ENCODE peak calls at places on chromosomes 3 and 15, in ten cellular contexts. One of them, this sample, is unnamed.

GRCh38 chr15:66654718-66655375 is 47.2 kb upstream of the SMAD6 start:
- DNase-seq in bronchial epithelial cell: no peak
- DNase-seq in GM12865: no peak
- DNase-seq in progenitor cell of endocrine pancreas: no peak
- DNase-seq in GM13977: no peak
- DNase-seq in choroid plexus epithelial cell: no peak
- DNase-seq in RWPE1: no peak
- DNase-seq in CD8-positive, alpha-beta T cell: no peak
- DNase-seq in fibroblast of mammary gland: no peak
- DNase-seq in chondrocyte: no peak
- DNase-seq in this sample: no peak

GRCh38 chr3:71254658-71255057 is 328.9 kb downstream of the FOXP1 start:
- DNase-seq in fibroblast of mammary gland: no peak
- DNase-seq in bronchial epithelial cell: no peak
- DNase-seq in RWPE1: no peak
- DNase-seq in progenitor cell of endocrine pancreas: no peak
- DNase-seq in choroid plexus epithelial cell: peak
- DNase-seq in CD8-positive, alpha-beta T cell: no peak
- DNase-seq in chondrocyte: no peak
- DNase-seq in GM12865: no peak
- DNase-seq in GM13977: no peak
- DNase-seq in this sample: no peak

GRCh38 chr15:65954289-65954741 is 85.0 kb downstream of the RAB11A start:
- DNase-seq in bronchial epithelial cell: peak
- DNase-seq in RWPE1: peak
- DNase-seq in GM13977: no peak
- DNase-seq in fibroblast of mammary gland: peak
- DNase-seq in chondrocyte: no peak
- DNase-seq in GM12865: no peak
- DNase-seq in progenitor cell of endocrine pancreas: no peak
- DNase-seq in CD8-positive, alpha-beta T cell: no peak
- DNase-seq in choroid plexus epithelial cell: no peak
- DNase-seq in this sample: no peak

GRCh38 chr3:195582947-195583346 is 793 bp downstream of the APOD start:
- DNase-seq in bronchial epithelial cell: peak
- DNase-seq in fibroblast of mammary gland: peak
- DNase-seq in RWPE1: no peak
- DNase-seq in progenitor cell of endocrine pancreas: no peak
- DNase-seq in CD8-positive, alpha-beta T cell: no peak
- DNase-seq in GM13977: no peak
- DNase-seq in GM12865: no peak
- DNase-seq in choroid plexus epithelial cell: peak
- DNase-seq in chondrocyte: no peak
- DNase-seq in this sample: no peak

GRCh38 chr15:57555270-57555669 is 36.4 kb upstream of the MYZAP start:
- DNase-seq in chondrocyte: no peak
- DNase-seq in CD8-positive, alpha-beta T cell: no peak
- DNase-seq in choroid plexus epithelial cell: no peak
- DNase-seq in fibroblast of mammary gland: no peak
- DNase-seq in GM12865: no peak
- DNase-seq in bronchial epithelial cell: no peak
- DNase-seq in GM13977: no peak
- DNase-seq in RWPE1: no peak
- DNase-seq in progenitor cell of endocrine pancreas: no peak
- DNase-seq in this sample: no peak

GRCh38 chr3:71453319-71453718 is 130.2 kb downstream of the FOXP1 start:
- DNase-seq in bronchial epithelial cell: no peak
- DNase-seq in fibroblast of mammary gland: no peak
- DNase-seq in progenitor cell of endocrine pancreas: no peak
- DNase-seq in chondrocyte: no peak
- DNase-seq in choroid plexus epithelial cell: no peak
- DNase-seq in GM12865: no peak
- DNase-seq in GM13977: no peak
- DNase-seq in RWPE1: no peak
- DNase-seq in CD8-positive, alpha-beta T cell: no peak
- DNase-seq in this sample: no peak

GRCh38 chr3:187591051-187591450 is 79.1 kb downstream of the SST start:
- DNase-seq in GM13977: no peak
- DNase-seq in progenitor cell of endocrine pancreas: no peak
- DNase-seq in chondrocyte: no peak
- DNase-seq in CD8-positive, alpha-beta T cell: no peak
- DNase-seq in RWPE1: no peak
- DNase-seq in GM12865: no peak
- DNase-seq in choroid plexus epithelial cell: no peak
- DNase-seq in fibroblast of mammary gland: no peak
- DNase-seq in bronchial epithelial cell: no peak
- DNase-seq in this sample: no peak

GRCh38 chr3:43036621-43037331 is 57.7 kb downstream of the GASK1A start:
- DNase-seq in progenitor cell of endocrine pancreas: no peak
- DNase-seq in CD8-positive, alpha-beta T cell: peak
- DNase-seq in chondrocyte: no peak
- DNase-seq in bronchial epithelial cell: no peak
- DNase-seq in choroid plexus epithelial cell: no peak
- DNase-seq in RWPE1: no peak
- DNase-seq in fibroblast of mammary gland: no peak
- DNase-seq in GM13977: no peak
- DNase-seq in GM12865: no peak
- DNase-seq in this sample: no peak

GRCh38 chr3:188432826-188433525 is 279.0 kb downstream of the LPP start:
- DNase-seq in chondrocyte: no peak
- DNase-seq in choroid plexus epithelial cell: peak
- DNase-seq in fibroblast of mammary gland: peak
- DNase-seq in bronchial epithelial cell: no peak
- DNase-seq in progenitor cell of endocrine pancreas: no peak
- DNase-seq in RWPE1: no peak
- DNase-seq in GM13977: no peak
- DNase-seq in CD8-positive, alpha-beta T cell: no peak
- DNase-seq in GM12865: peak
- DNase-seq in this sample: peak

GRCh38 chr15:82647835-82648256 is 683 bp upstream of the CPEB1 start:
- DNase-seq in RWPE1: no peak
- DNase-seq in GM13977: no peak
- DNase-seq in bronchial epithelial cell: no peak
- DNase-seq in GM12865: peak
- DNase-seq in fibroblast of mammary gland: no peak
- DNase-seq in progenitor cell of endocrine pancreas: no peak
- DNase-seq in chondrocyte: no peak
- DNase-seq in choroid plexus epithelial cell: no peak
- DNase-seq in CD8-positive, alpha-beta T cell: peak
- DNase-seq in this sample: no peak

GRCh38 chr3:16759227-16759903 is 125.4 kb upstream of the PLCL2 start:
- DNase-seq in bronchial epithelial cell: peak
- DNase-seq in chondrocyte: no peak
- DNase-seq in choroid plexus epithelial cell: no peak
- DNase-seq in GM12865: no peak
- DNase-seq in RWPE1: no peak
- DNase-seq in CD8-positive, alpha-beta T cell: no peak
- DNase-seq in progenitor cell of endocrine pancreas: no peak
- DNase-seq in fibroblast of mammary gland: no peak
- DNase-seq in GM13977: no peak
- DNase-seq in this sample: no peak

GRCh38 chr3:31472479-31473390 is 60.0 kb upstream of the STT3B start:
- DNase-seq in chondrocyte: no peak
- DNase-seq in fibroblast of mammary gland: peak
- DNase-seq in choroid plexus epithelial cell: peak
- DNase-seq in RWPE1: no peak
- DNase-seq in CD8-positive, alpha-beta T cell: no peak
- DNase-seq in progenitor cell of endocrine pancreas: no peak
- DNase-seq in bronchial epithelial cell: peak
- DNase-seq in GM13977: no peak
- DNase-seq in GM12865: no peak
- DNase-seq in this sample: no peak

DNA sequence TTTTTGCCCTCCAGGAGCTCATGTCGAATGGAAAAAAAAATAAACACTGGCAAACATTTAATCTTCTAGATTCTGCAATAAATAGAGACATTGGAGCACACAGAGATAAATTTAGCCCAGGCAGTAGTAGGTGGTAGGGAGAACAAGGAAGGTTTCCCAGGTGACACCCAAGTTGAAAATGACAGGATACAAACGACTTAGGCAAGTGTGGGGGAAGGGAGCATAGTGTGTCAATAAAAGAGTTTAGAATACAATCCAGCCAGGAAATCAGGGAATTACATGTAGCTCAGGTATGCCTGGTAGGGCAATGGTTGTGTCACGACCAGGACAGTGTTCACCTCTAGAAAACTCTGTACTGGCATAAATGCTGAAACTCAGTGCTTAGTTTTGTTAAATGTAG is 364.6 kb upstream of the AGTR1 start:
- DNase-seq in RWPE1: no peak
- DNase-seq in GM12865: no peak
- DNase-seq in choroid plexus epithelial cell: no peak
- DNase-seq in GM13977: no peak
- DNase-seq in CD8-positive, alpha-beta T cell: no peak
- DNase-seq in progenitor cell of endocrine pancreas: no peak
- DNase-seq in bronchial epithelial cell: peak
- DNase-seq in fibroblast of mammary gland: no peak
- DNase-seq in chondrocyte: no peak
- DNase-seq in this sample: no peak
- TF ChIP-seq CTCF in RWPE1: no peak
- TF ChIP-seq CTCF in GM12865: no peak
- TF ChIP-seq CTCF in choroid plexus epithelial cell: no peak
- TF ChIP-seq CTCF in GM13977: no peak
- TF ChIP-seq CTCF in CD8-positive, alpha-beta T cell: no peak
- TF ChIP-seq CTCF in progenitor cell of endocrine pancreas: no peak
- TF ChIP-seq CTCF in bronchial epithelial cell: no peak
- TF ChIP-seq CTCF in fibroblast of mammary gland: no peak
- TF ChIP-seq CTCF in chondrocyte: no peak
- TF ChIP-seq CTCF in this sample: no peak

DNA sequence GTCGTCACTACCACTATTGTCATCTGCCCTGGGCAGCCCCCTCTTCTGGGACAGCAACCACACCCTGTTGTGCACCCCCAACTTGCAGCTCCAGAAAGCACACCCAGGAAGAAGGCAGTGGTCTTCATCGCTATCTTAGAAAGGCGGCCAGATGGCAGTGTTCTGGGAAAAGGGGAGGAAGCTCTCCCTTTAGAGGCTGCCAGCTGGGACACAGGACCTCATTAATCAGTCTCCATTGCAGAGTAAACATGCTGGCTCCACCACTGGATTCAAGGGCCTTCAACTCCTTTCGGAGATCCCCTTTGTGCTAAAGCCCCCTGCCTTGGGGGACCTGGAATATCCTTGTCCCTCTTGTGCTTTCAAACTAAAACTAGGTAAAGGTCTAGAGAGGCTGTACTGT is 199.3 kb upstream of the LINGO1 start:
- DNase-seq in progenitor cell of endocrine pancreas: no peak
- DNase-seq in chondrocyte: peak
- DNase-seq in fibroblast of mammary gland: no peak
- DNase-seq in bronchial epithelial cell: no peak
- DNase-seq in choroid plexus epithelial cell: no peak
- DNase-seq in GM12865: no peak
- DNase-seq in CD8-positive, alpha-beta T cell: no peak
- DNase-seq in GM13977: no peak
- DNase-seq in RWPE1: no peak
- DNase-seq in this sample: no peak
- TF ChIP-seq CTCF in progenitor cell of endocrine pancreas: no peak
- TF ChIP-seq CTCF in chondrocyte: no peak
- TF ChIP-seq CTCF in fibroblast of mammary gland: no peak
- TF ChIP-seq CTCF in bronchial epithelial cell: no peak
- TF ChIP-seq CTCF in choroid plexus epithelial cell: no peak
- TF ChIP-seq CTCF in GM12865: no peak
- TF ChIP-seq CTCF in CD8-positive, alpha-beta T cell: no peak
- TF ChIP-seq CTCF in GM13977: no peak
- TF ChIP-seq CTCF in RWPE1: no peak
- TF ChIP-seq CTCF in this sample: no peak

GRCh38 chr3:8639585-8639984 is 5.0 kb downstream of the SSUH2 start:
- DNase-seq in bronchial epithelial cell: no peak
- DNase-seq in progenitor cell of endocrine pancreas: no peak
- DNase-seq in choroid plexus epithelial cell: no peak
- DNase-seq in GM13977: no peak
- DNase-seq in fibroblast of mammary gland: no peak
- DNase-seq in GM12865: no peak
- DNase-seq in RWPE1: no peak
- DNase-seq in CD8-positive, alpha-beta T cell: no peak
- DNase-seq in chondrocyte: no peak
- DNase-seq in this sample: no peak

GRCh38 chr3:8641472-8641871 is 3.1 kb downstream of the SSUH2 start:
- DNase-seq in bronchial epithelial cell: no peak
- DNase-seq in GM13977: no peak
- DNase-seq in GM12865: no peak
- DNase-seq in choroid plexus epithelial cell: no peak
- DNase-seq in fibroblast of mammary gland: no peak
- DNase-seq in chondrocyte: no peak
- DNase-seq in RWPE1: no peak
- DNase-seq in progenitor cell of endocrine pancreas: no peak
- DNase-seq in CD8-positive, alpha-beta T cell: no peak
- DNase-seq in this sample: no peak

GRCh38 chr3:8640223-8640622 is 4.4 kb downstream of the SSUH2 start:
- DNase-seq in bronchial epithelial cell: no peak
- DNase-seq in choroid plexus epithelial cell: no peak
- DNase-seq in GM12865: no peak
- DNase-seq in chondrocyte: no peak
- DNase-seq in CD8-positive, alpha-beta T cell: no peak
- DNase-seq in progenitor cell of endocrine pancreas: no peak
- DNase-seq in GM13977: no peak
- DNase-seq in RWPE1: no peak
- DNase-seq in fibroblast of mammary gland: no peak
- DNase-seq in this sample: no peak

GRCh38 chr3:8637348-8637747 is 7.2 kb downstream of the SSUH2 start:
- DNase-seq in bronchial epithelial cell: no peak
- DNase-seq in progenitor cell of endocrine pancreas: no peak
- DNase-seq in GM12865: no peak
- DNase-seq in chondrocyte: no peak
- DNase-seq in CD8-positive, alpha-beta T cell: no peak
- DNase-seq in RWPE1: no peak
- DNase-seq in GM13977: no peak
- DNase-seq in fibroblast of mammary gland: no peak
- DNase-seq in choroid plexus epithelial cell: no peak
- DNase-seq in this sample: no peak

DNA sequence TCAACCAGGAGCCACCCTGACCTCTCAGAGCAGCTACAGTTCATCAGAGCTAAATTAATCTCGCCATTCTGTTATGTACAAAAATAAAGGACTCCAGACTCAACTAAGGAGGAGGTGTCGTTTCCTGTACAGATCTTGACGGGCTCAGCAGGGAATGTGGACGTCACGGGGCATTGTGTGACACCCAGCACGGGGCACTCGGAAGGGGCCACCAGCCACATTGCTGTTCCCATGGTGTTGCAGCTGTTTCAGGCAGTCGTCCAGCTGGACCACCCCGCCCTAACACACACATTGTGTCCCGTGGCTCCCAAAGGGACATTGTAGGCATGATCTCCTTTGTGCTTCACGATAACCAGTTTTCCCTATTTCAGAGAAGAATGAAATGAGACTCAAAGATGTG is 5.6 kb downstream of the SSUH2 start:
- DNase-seq in CD8-positive, alpha-beta T cell: no peak
- DNase-seq in bronchial epithelial cell: no peak
- DNase-seq in choroid plexus epithelial cell: peak
- DNase-seq in progenitor cell of endocrine pancreas: no peak
- DNase-seq in GM12865: no peak
- DNase-seq in fibroblast of mammary gland: no peak
- DNase-seq in chondrocyte: no peak
- DNase-seq in GM13977: no peak
- DNase-seq in RWPE1: no peak
- DNase-seq in this sample: no peak
- TF ChIP-seq CTCF in CD8-positive, alpha-beta T cell: no peak
- TF ChIP-seq CTCF in bronchial epithelial cell: no peak
- TF ChIP-seq CTCF in choroid plexus epithelial cell: no peak
- TF ChIP-seq CTCF in progenitor cell of endocrine pancreas: no peak
- TF ChIP-seq CTCF in GM12865: no peak
- TF ChIP-seq CTCF in fibroblast of mammary gland: no peak
- TF ChIP-seq CTCF in chondrocyte: no peak
- TF ChIP-seq CTCF in GM13977: no peak
- TF ChIP-seq CTCF in RWPE1: no peak
- TF ChIP-seq CTCF in this sample: no peak

GRCh38 chr15:40933520-40933904 is 4.4 kb downstream of the DLL4 start:
- DNase-seq in bronchial epithelial cell: no peak
- DNase-seq in RWPE1: no peak
- DNase-seq in progenitor cell of endocrine pancreas: no peak
- DNase-seq in choroid plexus epithelial cell: no peak
- DNase-seq in GM13977: no peak
- DNase-seq in fibroblast of mammary gland: no peak
- DNase-seq in CD8-positive, alpha-beta T cell: no peak
- DNase-seq in GM12865: no peak
- DNase-seq in chondrocyte: no peak
- DNase-seq in this sample: no peak
- TF ChIP-seq CTCF in bronchial epithelial cell: no peak
- TF ChIP-seq CTCF in RWPE1: no peak
- TF ChIP-seq CTCF in progenitor cell of endocrine pancreas: no peak
- TF ChIP-seq CTCF in choroid plexus epithelial cell: no peak
- TF ChIP-seq CTCF in GM13977: no peak
- TF ChIP-seq CTCF in fibroblast of mammary gland: no peak
- TF ChIP-seq CTCF in CD8-positive, alpha-beta T cell: no peak
- TF ChIP-seq CTCF in GM12865: no peak
- TF ChIP-seq CTCF in chondrocyte: no peak
- TF ChIP-seq CTCF in this sample: no peak

This sample was measured in CD14-positive monocyte.